ENCODE peak calls at places on chromosomes 16 and 17, in six cellular contexts. F is keratinocyte, D is endodermal cell, C is Karpas-422, O is kidney, H is neuronal stem cell. I is an unnamed sample.
A peak's percentile ranks its signal among the peaks of the same experiment; 100 is the strongest.

GRCh38 chr16:74438492-74438979 is 17.3 kb upstream of the CLEC18B start:
- DNase-seq in H (no peak), C (no peak), D (no peak), O (no peak), F (no peak), I (peak; percentile 37)

GRCh38 chr17:38402897-38403296 is 25.4 kb upstream of the ARHGAP23 start:
- DNase-seq in C (no peak), H (no peak), O (no peak), D (peak; percentile 70), F (no peak), I (no peak)

GRCh38 chr17:44083250-44083849 is 12.8 kb downstream of the G6PC3 start:
- DNase-seq in H (no peak), F (no peak), C (no peak), D (no peak), O (no peak), I (peak; percentile 26)

GRCh38 chr17:64781394-64781793 is 119.3 kb upstream of the SMURF2 start:
- DNase-seq in D (peak; percentile 89), H (no peak), C (peak; percentile 82), F (no peak), O (peak; percentile 89), I (peak; percentile 51)

GRCh38 chr17:61757168-61757567 is 106.2 kb downstream of the BRIP1 start:
- DNase-seq in C (no peak), H (no peak), F (no peak), D (no peak), O (no peak), I (no peak)

GRCh38 chr16:3106205-3106928 is 6.0 kb upstream of the ZNF205 start:
- DNase-seq in H (peak; percentile 89), D (peak; percentile 98), C (peak; percentile 98), O (peak; percentile 97), F (no peak), I (peak; percentile 76)

GRCh38 chr17:15651583-15652110 is 32.1 kb upstream of the FBXW10B start:
- DNase-seq in F (peak; percentile 96), O (peak; percentile 99), D (peak; percentile 81), H (peak; percentile 37), C (peak; percentile 41), I (peak; percentile 98)

GRCh38 chr17:76578376-76578775 is 7.3 kb downstream of the ST6GALNAC2 start:
- DNase-seq in C (no peak), F (no peak), D (no peak), H (no peak), O (no peak), I (no peak)

GRCh38 chr17:59830846-59831486 is 61.8 kb downstream of the TUBD1 start:
- DNase-seq in H (no peak), C (no peak), F (no peak), O (no peak), D (peak; percentile 58), I (no peak)

GRCh38 chr17:60249517-60249826 is 99.7 kb downstream of the CA4 start:
- DNase-seq in F (no peak), H (no peak), O (no peak), D (no peak), C (no peak), I (no peak)

GRCh38 chr17:688100-688989 is 26.3 kb downstream of the VPS53 start:
- DNase-seq in O (no peak), C (peak; percentile 58), D (peak; percentile 73), F (no peak), H (no peak), I (peak; percentile 34)

GRCh38 chr17:8141046-8141445 is 11.2 kb downstream of the PER1 start:
- DNase-seq in D (no peak), C (no peak), O (no peak), F (no peak), H (no peak), I (no peak)

GRCh38 chr17:8923762-8924161 is 41.7 kb downstream of the PIK3R5 start:
- DNase-seq in C (no peak), H (no peak), O (no peak), F (no peak), D (no peak), I (no peak)

GRCh38 chr16:50310308-50311133 is 44.2 kb downstream of the ADCY7 start:
- DNase-seq in O (peak; percentile 72), F (no peak), D (peak; percentile 68), C (no peak), H (no peak), I (no peak)

GRCh38 chr17:565506-565905 is 149.1 kb downstream of the VPS53 start:
- DNase-seq in F (no peak), D (peak; percentile 81), O (no peak), C (no peak), H (no peak), I (no peak)

GRCh38 chr16:74730049-74730683 is 29.5 kb upstream of the MLKL start:
- DNase-seq in F (no peak), C (no peak), H (no peak), D (no peak), O (peak; percentile 50), I (no peak)

GRCh38 chr16:23121024-23121423 is 28.2 kb downstream of the USP31 start:
- DNase-seq in F (no peak), D (peak; percentile 58), H (no peak), O (no peak), C (no peak), I (no peak)

GRCh38 chr16:1771072-1771863 is at the start of gene NME3:
- DNase-seq in C (peak; percentile 91), F (no peak), O (peak; percentile 93), H (peak; percentile 48), D (peak; percentile 89), I (peak; percentile 60)

GRCh38 chr16:30903596-30903995 is 7.2 kb downstream of the CTF1 start:
- DNase-seq in O (no peak), H (no peak), C (no peak), D (no peak), F (no peak), I (peak; percentile 63)

GRCh38 chr17:21081967-21082366 is 39.2 kb upstream of the USP22 start:
- DNase-seq in C (peak; percentile 72), H (no peak), D (no peak), O (no peak), F (no peak), I (no peak)

GRCh38 chr17:82215972-82216300 is 3.3 kb upstream of the CCDC57 start:
- DNase-seq in H (no peak), D (no peak), O (no peak), F (no peak), C (no peak), I (no peak)
- H3K9ac ChIP-seq in H (no peak overlapping the region), D (no peak overlapping the region), O (no peak overlapping the region), F (peak overlapping the region; percentile 69), C (no peak overlapping the region), I (no peak overlapping the region)

DNA sequence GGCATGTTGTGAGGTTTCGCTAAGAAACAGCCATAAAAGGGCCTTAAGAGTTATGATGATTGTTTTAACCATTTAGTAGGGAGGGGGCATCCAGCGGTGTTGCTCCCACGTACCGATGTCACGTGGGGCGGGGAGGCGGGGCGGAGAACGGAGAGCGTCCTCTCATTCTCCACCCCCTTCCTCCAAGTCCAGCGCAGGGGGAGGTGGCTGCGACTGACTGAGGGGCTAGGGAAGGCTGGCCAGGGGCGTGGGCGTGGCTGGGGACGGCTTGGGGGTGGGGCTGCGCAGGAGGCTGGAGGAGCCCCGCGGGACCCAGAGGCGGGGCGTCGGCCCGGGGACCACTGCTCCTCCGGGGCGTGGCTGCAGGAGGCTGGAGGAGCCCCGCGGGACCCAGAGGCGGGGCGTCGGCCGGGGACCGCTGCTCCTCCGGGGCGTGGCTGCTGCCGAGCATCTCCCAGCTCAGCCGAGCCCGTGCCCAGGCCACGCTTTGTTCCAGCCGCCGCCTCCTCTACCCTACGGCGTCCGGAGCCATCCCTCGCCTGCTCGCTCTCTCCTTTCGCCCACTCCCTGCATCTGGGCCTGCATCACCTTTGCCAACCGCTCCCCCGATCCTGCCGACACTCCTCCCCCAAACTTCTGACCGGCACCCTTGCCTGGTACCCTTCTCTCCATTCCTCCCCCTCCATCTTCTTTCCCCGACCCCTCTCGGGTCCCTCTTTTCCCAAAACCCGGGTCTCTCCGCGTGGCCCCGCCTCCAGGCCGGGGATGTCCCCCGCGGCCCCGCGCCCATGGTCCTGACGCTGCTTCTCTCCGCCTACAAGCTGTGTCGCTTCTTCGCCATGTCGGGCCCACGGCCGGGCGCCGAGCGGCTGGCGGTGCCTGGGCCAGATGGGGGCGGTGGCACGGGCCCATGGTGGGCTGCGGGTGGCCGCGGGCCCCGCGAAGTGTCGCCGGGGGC is at the start of gene SARM1:
- DNase-seq in F (no peak), O (peak; percentile 97), D (peak; percentile 100), H (peak; percentile 94), C (peak; percentile 98), I (peak; percentile 88)
- H3K9ac ChIP-seq in F (no peak within 1 kb of the TSS), O (no peak within 1 kb of the TSS), D (no peak within 1 kb of the TSS), H (peak within 1 kb of the TSS; percentile 80), C (peak within 1 kb of the TSS; percentile 97), I (no peak within 1 kb of the TSS)

GRCh38 chr16:533391-534088 is 6.0 kb downstream of the CAPN15 start:
- DNase-seq in D (peak; percentile 84), C (no peak), O (no peak), F (no peak), H (no peak), I (no peak)
- H3K9ac ChIP-seq in D (no peak overlapping the region), C (no peak overlapping the region), O (no peak overlapping the region), F (no peak overlapping the region), H (peak overlapping the region; percentile 50), I (no peak overlapping the region)

DNA sequence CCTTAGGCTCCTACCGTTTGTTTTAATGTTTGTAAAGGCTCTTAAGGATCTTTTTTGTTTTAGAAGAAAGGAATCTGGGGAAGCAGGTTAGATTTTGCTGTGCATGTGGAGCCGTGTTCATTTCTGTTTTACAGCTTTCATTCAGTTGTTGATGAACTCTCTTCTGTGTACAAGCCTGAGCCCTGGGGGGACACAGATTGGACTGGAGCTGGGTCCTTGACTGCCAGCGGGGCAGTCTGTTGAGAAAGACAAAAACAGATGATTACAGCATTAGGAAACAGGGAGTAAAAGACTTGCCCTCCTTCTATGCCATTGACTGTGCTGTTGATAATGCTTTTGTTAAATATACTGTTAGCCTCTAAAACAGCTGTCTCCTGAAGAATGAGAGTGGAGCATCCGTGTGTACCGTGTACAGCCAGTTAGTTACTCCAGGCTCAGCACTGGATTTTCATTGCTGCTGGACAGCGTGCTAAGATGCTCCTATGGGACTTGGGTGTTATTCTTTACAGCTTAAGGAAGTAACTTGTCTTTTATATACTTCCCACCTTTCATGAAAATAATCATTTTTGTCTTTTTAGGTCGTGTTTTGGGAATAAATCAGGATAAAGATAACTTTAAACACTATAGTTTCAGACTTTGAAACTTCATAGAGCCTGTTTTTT is 3.2 kb downstream of the MAP1LC3B start:
- DNase-seq in D (no peak), F (no peak), O (no peak), C (no peak), H (no peak), I (no peak)
- H3K9ac ChIP-seq in D (no peak overlapping the region), F (no peak overlapping the region), O (no peak overlapping the region), C (no peak overlapping the region), H (no peak overlapping the region), I (no peak overlapping the region)

GRCh38 chr16:71426069-71426879 is 15.6 kb downstream of the TLE7 start:
- DNase-seq in O (no peak), H (peak; percentile 90), D (peak; percentile 98), C (no peak), F (peak; percentile 99), I (peak; percentile 61)
- H3K9ac ChIP-seq in O (no peak overlapping the region), H (peak overlapping the region; percentile 82), D (no peak overlapping the region), C (no peak overlapping the region), F (peak overlapping the region; percentile 48), I (no peak overlapping the region)

GRCh38 chr17:12352127-12352526 is 313.6 kb upstream of the MYOCD start:
- DNase-seq in C (no peak), O (no peak), F (no peak), H (no peak), D (no peak), I (no peak)
- H3K9ac ChIP-seq in C (no peak overlapping the region), O (no peak overlapping the region), F (no peak overlapping the region), H (no peak overlapping the region), D (no peak overlapping the region), I (no peak overlapping the region)

I was measured in endothelial cell of umbilical vein.